ENCODE peak calls at places on chromosomes 6 and 20, in ten cellular contexts. U is stimulated activated CD8-positive, alpha-beta memory T cell treated with anti-CD3 and anti-CD28 coated beads, Interleukin-4, amount 100 ng/mL, for 1 hour; X is posterior vena cava; G is GM10248; N is left ventricle myocardium inferior; P is caudate nucleus; K is lower leg skin; W is activated T-cell treated with anti-CD3 and anti-CD28 coated beads, Interleukin-2, amount 50 U/mL, for 72 hours; R is anterior cingulate cortex; Z is GM06990. C is an unnamed sample.

GRCh38 chr6:13648850-13649249 is 33.7 kb downstream of the NOL7 start:
- DNase-seq in U (no peak), X (no peak), G (no peak), N (no peak), P (no peak), K (no peak), W (no peak), R (no peak), Z (no peak), C (no peak)

GRCh38 chr6:154440422-154441043 is 70.0 kb downstream of the CNKSR3 start:
- DNase-seq in U (no peak), X (no peak), G (no peak), N (no peak), P (no peak), K (no peak), W (no peak), R (no peak), Z (no peak), C (no peak)

GRCh38 chr6:48765352-48765961 is 654.5 kb upstream of the PTCHD4 start:
- DNase-seq in U (no peak), X (no peak), G (peak), N (no peak), P (no peak), K (no peak), W (peak), R (no peak), Z (no peak), C (no peak)

GRCh38 chr20:42483694-42484303 is 705.9 kb downstream of the PTPRT start:
- DNase-seq in U (no peak), X (no peak), G (no peak), N (no peak), P (no peak), K (no peak), W (peak), R (no peak), Z (no peak), C (peak)

GRCh38 chr20:57346477-57346876 is 4.6 kb upstream of the RAE1 start:
- DNase-seq in U (peak), X (peak), G (peak), N (peak), P (peak), K (peak), W (peak), R (peak), Z (no peak), C (peak)

GRCh38 chr6:11271228-11271627 is 38.8 kb upstream of the NEDD9 start:
- DNase-seq in U (no peak), X (no peak), G (no peak), N (no peak), P (no peak), K (no peak), W (no peak), R (no peak), Z (no peak), C (no peak)

GRCh38 chr20:62242196-62242595 is 3.9 kb downstream of the OSBPL2 start:
- DNase-seq in U (no peak), X (no peak), G (no peak), N (no peak), P (no peak), K (no peak), W (no peak), R (no peak), Z (no peak), C (no peak)

GRCh38 chr6:167450631-167451030 is 125.7 kb downstream of the TTLL2 start:
- DNase-seq in U (no peak), X (no peak), G (no peak), N (no peak), P (no peak), K (no peak), W (no peak), R (no peak), Z (no peak), C (no peak)

GRCh38 chr6:31614674-31615578 is at the start of gene AIF1:
- DNase-seq in U (no peak), X (no peak), G (no peak), N (no peak), P (no peak), K (no peak), W (no peak), R (no peak), Z (no peak), C (no peak)

GRCh38 chr6:73131706-73132105 is 93.6 kb downstream of the KHDC1L start:
- DNase-seq in U (no peak), X (no peak), G (no peak), N (no peak), P (no peak), K (no peak), W (no peak), R (no peak), Z (no peak), C (no peak)

GRCh38 chr20:44089987-44090674 is 96.9 kb downstream of the JPH2 start:
- DNase-seq in U (no peak), X (no peak), G (no peak), N (no peak), P (no peak), K (no peak), W (no peak), R (no peak), Z (no peak), C (no peak)

GRCh38 chr6:121408321-121408720 is 27.1 kb upstream of the GJA1 start:
- DNase-seq in U (no peak), X (no peak), G (no peak), N (no peak), P (no peak), K (no peak), W (no peak), R (no peak), Z (no peak), C (no peak)

GRCh38 chr6:9139762-9140161 is 704.4 kb upstream of the SLC35B3 start:
- DNase-seq in U (no peak), X (no peak), G (no peak), N (no peak), P (no peak), K (no peak), W (no peak), R (no peak), Z (no peak), C (no peak)

GRCh38 chr20:1875762-1876161 is 19.4 kb upstream of the SIRPA start:
- DNase-seq in U (no peak), X (no peak), G (no peak), N (no peak), P (no peak), K (no peak), W (no peak), R (no peak), Z (no peak), C (no peak)

GRCh38 chr20:46311039-46311650 is 2.8 kb upstream of the CDH22 start:
- DNase-seq in U (no peak), X (no peak), G (no peak), N (no peak), P (no peak), K (no peak), W (no peak), R (no peak), Z (no peak), C (no peak)

C was measured in activated naive CD8-positive, alpha-beta T cell treated with anti-CD3 and anti-CD28 coated beads, Interleukin-2, amount 50 U/mL, for 24 hours.